ENCODE peak calls at places on chromosomes 5 and 9, in four cellular contexts. V is left ventricle myocardium inferior, G is esophagus muscularis mucosa, D is stomach. U is an unnamed sample.

GRCh38 chr5:59423021-59423420 is 470.5 kb downstream of the PDE4D start:
- DNase-seq in V (no peak), G (no peak), D (no peak), U (no peak)

GRCh38 chr5:60835554-60835953 is 8.5 kb downstream of the ELOVL7 start:
- DNase-seq in V (no peak), G (no peak), D (no peak), U (no peak)

GRCh38 chr5:128949847-128950546 is 15.3 kb upstream of the SLC27A6 start:
- DNase-seq in V (no peak), G (no peak), D (no peak), U (no peak)

GRCh38 chr9:114158482-114159130 is 3.3 kb downstream of the COL27A1 start:
- DNase-seq in V (no peak), G (no peak), D (no peak), U (no peak)

GRCh38 chr5:113162770-113163169 is 186.2 kb downstream of the DCP2 start:
- DNase-seq in V (no peak), G (no peak), D (no peak), U (no peak)

GRCh38 chr5:179829732-179830435 is 9.2 kb downstream of the SQSTM1 start:
- DNase-seq in V (no peak), G (no peak), D (no peak), U (no peak)

GRCh38 chr5:106727071-106727470 is 943.7 kb downstream of the EFNA5 start:
- DNase-seq in V (no peak), G (no peak), D (no peak), U (no peak)

GRCh38 chr5:14138608-14139540 is 4.3 kb upstream of the TRIO start:
- DNase-seq in V (no peak), G (no peak), D (no peak), U (no peak)

GRCh38 chr9:108815156-108815555 is 40.6 kb downstream of the ACTL7B start:
- DNase-seq in V (no peak), G (peak; percentile 62), D (no peak), U (no peak)

GRCh38 chr5:177608243-177609075 is 8.5 kb downstream of the B4GALT7 start:
- DNase-seq in V (no peak), G (peak; percentile 90), D (no peak), U (no peak)

GRCh38 chr5:173746050-173746449 is 129.6 kb upstream of the BOD1 start:
- DNase-seq in V (no peak), G (no peak), D (no peak), U (no peak)

GRCh38 chr5:171494452-171495121 is 75.1 kb downstream of the FGF18 start:
- DNase-seq in V (peak; percentile 78), G (no peak), D (no peak), U (peak; percentile 87)

GRCh38 chr5:99866740-99867139 is 668.4 kb upstream of the FAM174A start:
- DNase-seq in V (no peak), G (no peak), D (no peak), U (no peak)

GRCh38 chr5:169519358-169519757 is 64.2 kb upstream of the SPDL1 start:
- DNase-seq in V (no peak), G (no peak), D (no peak), U (no peak)

GRCh38 chr5:43171926-43172325 is 20.1 kb upstream of the NIM1K start:
- DNase-seq in V (no peak), G (no peak), D (no peak), U (no peak)

GRCh38 chr9:136644593-136645342 is 17.9 kb upstream of the EGFL7 start:
- DNase-seq in V (peak; percentile 80), G (no peak), D (peak; percentile 52), U (peak; percentile 68)

GRCh38 chr5:176587398-176587797 is 22.6 kb downstream of the GPRIN1 start:
- DNase-seq in V (no peak), G (no peak), D (no peak), U (no peak)

GRCh38 chr5:31407921-31408714 is 123.8 kb downstream of the DROSHA start:
- DNase-seq in V (no peak), G (no peak), D (no peak), U (no peak)

GRCh38 chr5:150574818-150575537 is 65.5 kb upstream of the SYNPO start:
- DNase-seq in V (no peak), G (no peak), D (no peak), U (no peak)

GRCh38 chr9:69975681-69976080 is 68.0 kb upstream of the MAMDC2 start:
- DNase-seq in V (no peak), G (no peak), D (no peak), U (no peak)

GRCh38 chr5:6632324-6632930 is 417 bp downstream of the NSUN2 start:
- DNase-seq in V (no peak), G (no peak), D (no peak), U (no peak)

GRCh38 chr9:130244548-130245165 is 20.9 kb upstream of the HMCN2 start:
- DNase-seq in V (no peak), G (no peak), D (no peak), U (no peak)

GRCh38 chr9:130241198-130241535 is 24.4 kb upstream of the HMCN2 start:
- DNase-seq in V (no peak), G (no peak), D (no peak), U (no peak)

GRCh38 chr9:130242270-130243014 is 23.1 kb upstream of the HMCN2 start:
- DNase-seq in V (no peak), G (no peak), D (no peak), U (no peak)

GRCh38 chr9:130243882-130244170 is 21.7 kb upstream of the HMCN2 start:
- DNase-seq in V (no peak), G (no peak), D (no peak), U (no peak)

DNA sequence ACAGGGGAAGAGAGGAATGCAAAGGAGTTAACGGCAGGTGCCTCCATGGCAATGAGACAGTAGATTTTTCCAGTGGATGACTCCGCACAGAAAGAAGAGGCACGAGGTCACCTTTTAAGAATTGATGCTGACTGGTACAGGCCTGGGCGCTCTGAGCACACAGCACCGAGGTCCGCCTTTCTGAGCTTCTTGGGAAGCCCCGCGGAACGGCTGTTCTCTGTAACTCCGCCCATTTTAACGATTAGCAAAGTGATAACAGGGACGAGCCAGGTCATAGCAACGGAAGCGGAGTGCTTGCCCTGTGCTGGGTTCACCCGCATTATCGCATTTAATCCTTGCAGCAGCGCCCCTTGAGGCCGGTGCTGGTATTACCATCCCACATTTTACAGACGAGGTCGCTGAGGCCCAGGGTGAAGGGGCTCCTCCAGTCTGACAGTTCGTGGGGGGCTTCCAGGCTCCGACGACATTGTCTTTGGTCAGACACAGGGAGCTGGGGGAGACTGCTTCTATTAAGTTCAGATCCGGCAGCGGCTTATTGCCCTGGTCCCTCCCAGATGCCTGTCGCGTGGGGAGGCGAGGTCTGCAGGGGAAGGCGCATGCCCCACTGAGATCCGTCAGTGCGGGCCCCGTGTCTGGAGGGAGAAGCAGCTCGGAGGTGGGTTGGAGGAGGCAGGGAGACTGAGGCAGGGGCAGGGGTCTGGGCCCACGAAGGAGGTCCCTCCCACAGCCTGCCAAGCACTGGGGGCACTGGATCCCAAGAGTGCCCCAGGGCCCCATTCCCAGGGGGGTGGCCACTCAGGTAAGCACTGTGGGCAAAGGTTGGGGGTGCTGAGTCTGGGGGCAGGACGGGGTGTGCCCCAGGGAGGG is 22.3 kb upstream of the HMCN2 start:
- DNase-seq in V (peak; percentile 72), G (no peak), D (peak; percentile 82), U (peak; percentile 44)
- H3K4me3 ChIP-seq in V (peak overlapping the region; percentile 34), G (peak overlapping the region; percentile 48), D (peak overlapping the region; percentile 15), U (no peak overlapping the region)

GRCh38 chr9:130627051-130627450 is 37.3 kb upstream of the PRDM12 start:
- DNase-seq in V (no peak), G (no peak), D (no peak), U (no peak)

GRCh38 chr9:130623466-130623865 is 40.9 kb upstream of the PRDM12 start:
- DNase-seq in V (no peak), G (no peak), D (no peak), U (no peak)

GRCh38 chr9:130627896-130628792 is 36.2 kb upstream of the PRDM12 start:
- DNase-seq in V (no peak), G (no peak), D (no peak), U (no peak)

GRCh38 chr9:130624154-130624553 is 40.2 kb upstream of the PRDM12 start:
- DNase-seq in V (no peak), G (no peak), D (no peak), U (no peak)

DNA sequence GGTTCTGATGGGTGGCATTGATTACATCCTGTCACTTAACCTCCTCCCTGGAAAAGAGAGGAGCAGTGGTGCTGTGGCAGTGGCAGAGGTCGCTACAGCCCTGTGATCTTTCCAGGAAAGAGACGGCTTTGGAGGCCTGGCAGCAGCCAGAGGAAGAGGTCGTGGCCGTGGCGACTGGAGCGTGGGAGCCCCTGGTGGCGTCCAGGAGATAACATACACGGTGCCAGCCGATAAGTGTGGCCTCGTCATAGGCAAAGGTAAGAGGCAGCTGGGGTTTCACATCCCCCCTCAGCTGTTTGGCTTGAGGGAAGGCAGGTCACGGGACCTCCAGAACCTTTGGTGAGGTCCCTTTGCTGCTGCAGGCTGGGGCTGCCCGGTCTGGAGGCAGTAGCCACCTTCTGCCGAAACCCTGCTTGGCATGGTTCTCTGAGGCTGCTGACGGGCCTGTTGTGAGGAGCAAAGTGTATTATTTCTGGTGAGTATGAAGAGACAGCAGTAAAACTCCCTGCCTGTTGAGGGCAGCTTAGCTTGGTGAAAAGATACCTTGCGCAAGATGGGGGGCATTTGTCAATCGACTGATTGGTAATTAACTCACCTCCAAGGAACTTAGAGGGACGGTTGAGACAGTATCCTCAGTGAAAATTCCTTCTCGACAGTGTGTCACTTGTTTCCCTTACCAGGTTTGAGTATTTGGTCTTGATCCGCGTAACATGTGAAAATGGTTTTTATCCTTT is 38.0 kb upstream of the PRDM12 start:
- DNase-seq in V (peak; percentile 22), G (no peak), D (no peak), U (no peak)
- H3K36me3 ChIP-seq in V (peaks cover 89% of the 10 kb centered on the region), G (peaks cover 100% of the 10 kb centered on the region), D (peaks cover 81% of the 10 kb centered on the region), U (peaks cover 61% of the 10 kb centered on the region)

GRCh38 chr5:141366016-141366896 is 2.3 kb downstream of the PCDHGA5 start:
- DNase-seq in V (no peak), G (no peak), D (no peak), U (no peak)
- H3K9me3 ChIP-seq in V (peaks cover 98% of the 10 kb centered on the region), G (peaks cover 100% of the 10 kb centered on the region), D (peaks cover 57% of the 10 kb centered on the region), U (peaks cover 41% of the 10 kb centered on the region)

GRCh38 chr5:162268694-162269481 is 201.3 kb downstream of the GABRG2 start:
- DNase-seq in V (no peak), G (no peak), D (no peak), U (no peak)
- H3K4me3 ChIP-seq in V (no peak overlapping the region), G (no peak overlapping the region), D (no peak overlapping the region), U (no peak overlapping the region)

GRCh38 chr9:129812385-129812784 is 9.4 kb downstream of the TOR1B start:
- DNase-seq in V (no peak), G (no peak), D (no peak), U (no peak)

GRCh38 chr9:129813661-129814060 is 10.3 kb downstream of the TOR1A start:
- DNase-seq in V (no peak), G (no peak), D (no peak), U (no peak)

GRCh38 chr9:129816501-129817435 is 7.2 kb downstream of the TOR1A start:
- DNase-seq in V (no peak), G (no peak), D (no peak), U (no peak)

GRCh38 chr9:129814432-129815223 is 9.3 kb downstream of the TOR1A start:
- DNase-seq in V (no peak), G (no peak), D (no peak), U (no peak)

GRCh38 chr9:129815278-129815677 is 8.7 kb downstream of the TOR1A start:
- DNase-seq in V (no peak), G (no peak), D (no peak), U (no peak)
- H3K36me3 ChIP-seq in V (peaks cover 86% of the 10 kb centered on the region), G (peaks cover 91% of the 10 kb centered on the region), D (peaks cover 39% of the 10 kb centered on the region), U (peaks cover 38% of the 10 kb centered on the region)

GRCh38 chr9:135248111-135248510 is 160.6 kb downstream of the OLFM1 start:
- DNase-seq in V (no peak), G (no peak), D (no peak), U (peak; percentile 17)
- H3K9me3 ChIP-seq in V (no peaks in the 10 kb centered on the region), G (no peaks in the 10 kb centered on the region), D (no peaks in the 10 kb centered on the region), U (no peaks in the 10 kb centered on the region)

U was measured in MG63.